ENCODE peak calls at places on chromosomes 5 and 9, in ten cellular contexts. One of them, this sample, is unnamed.
A peak's percentile ranks its signal among the peaks of the same experiment; 100 is the strongest.

GRCh38 chr5:144142030-144142825 is 28.2 kb downstream of the YIPF5 start:
- DNase-seq in stimulated activated CD4-positive, alpha-beta T cell treated with anti-CD3 and anti-CD28 coated beads, Interleukin-4, amount 100 ng/mL, for 1 hour: no peak
- DNase-seq in stimulated activated naive CD4-positive, alpha-beta T cell: no peak
- DNase-seq in T-helper 1 cell: no peak
- DNase-seq in natural killer cell treated with Interleukin-12 subunit alpha and Interleukin-12 subunit beta and Interleukin-15 and Interleukin-18, amount 100 ng/mL, for 72 hours: no peak
- DNase-seq in left cardiac atrium: no peak
- DNase-seq in right lobe of liver: no peak
- DNase-seq in NCI-H774: peak; percentile 26
- DNase-seq in germinal center: peak; percentile 50
- DNase-seq in GDM1: no peak
- DNase-seq in this sample: no peak

GRCh38 chr5:92144824-92145223 is 761.7 kb upstream of the ARRDC3 start:
- DNase-seq in stimulated activated CD4-positive, alpha-beta T cell treated with anti-CD3 and anti-CD28 coated beads, Interleukin-4, amount 100 ng/mL, for 1 hour: no peak
- DNase-seq in stimulated activated naive CD4-positive, alpha-beta T cell: no peak
- DNase-seq in T-helper 1 cell: no peak
- DNase-seq in natural killer cell treated with Interleukin-12 subunit alpha and Interleukin-12 subunit beta and Interleukin-15 and Interleukin-18, amount 100 ng/mL, for 72 hours: no peak
- DNase-seq in left cardiac atrium: no peak
- DNase-seq in right lobe of liver: no peak
- DNase-seq in NCI-H774: no peak
- DNase-seq in germinal center: no peak
- DNase-seq in GDM1: no peak
- DNase-seq in this sample: no peak

GRCh38 chr5:59416441-59416840 is 477.1 kb downstream of the PDE4D start:
- DNase-seq in stimulated activated CD4-positive, alpha-beta T cell treated with anti-CD3 and anti-CD28 coated beads, Interleukin-4, amount 100 ng/mL, for 1 hour: no peak
- DNase-seq in stimulated activated naive CD4-positive, alpha-beta T cell: no peak
- DNase-seq in T-helper 1 cell: no peak
- DNase-seq in natural killer cell treated with Interleukin-12 subunit alpha and Interleukin-12 subunit beta and Interleukin-15 and Interleukin-18, amount 100 ng/mL, for 72 hours: no peak
- DNase-seq in left cardiac atrium: no peak
- DNase-seq in right lobe of liver: no peak
- DNase-seq in NCI-H774: no peak
- DNase-seq in germinal center: no peak
- DNase-seq in GDM1: no peak
- DNase-seq in this sample: no peak

GRCh38 chr9:99259231-99259918 is 37.3 kb downstream of the SEC61B start:
- DNase-seq in stimulated activated CD4-positive, alpha-beta T cell treated with anti-CD3 and anti-CD28 coated beads, Interleukin-4, amount 100 ng/mL, for 1 hour: peak; percentile 38
- DNase-seq in stimulated activated naive CD4-positive, alpha-beta T cell: no peak
- DNase-seq in T-helper 1 cell: no peak
- DNase-seq in natural killer cell treated with Interleukin-12 subunit alpha and Interleukin-12 subunit beta and Interleukin-15 and Interleukin-18, amount 100 ng/mL, for 72 hours: peak; percentile 70
- DNase-seq in left cardiac atrium: peak; percentile 90
- DNase-seq in right lobe of liver: peak; percentile 93
- DNase-seq in NCI-H774: peak; percentile 25
- DNase-seq in germinal center: peak; percentile 16
- DNase-seq in GDM1: no peak
- DNase-seq in this sample: peak; percentile 66

GRCh38 chr9:89943309-89943708 is 338.5 kb downstream of the GADD45G start:
- DNase-seq in stimulated activated CD4-positive, alpha-beta T cell treated with anti-CD3 and anti-CD28 coated beads, Interleukin-4, amount 100 ng/mL, for 1 hour: no peak
- DNase-seq in stimulated activated naive CD4-positive, alpha-beta T cell: no peak
- DNase-seq in T-helper 1 cell: no peak
- DNase-seq in natural killer cell treated with Interleukin-12 subunit alpha and Interleukin-12 subunit beta and Interleukin-15 and Interleukin-18, amount 100 ng/mL, for 72 hours: no peak
- DNase-seq in left cardiac atrium: no peak
- DNase-seq in right lobe of liver: no peak
- DNase-seq in NCI-H774: no peak
- DNase-seq in germinal center: no peak
- DNase-seq in GDM1: no peak
- DNase-seq in this sample: no peak

GRCh38 chr9:72431036-72431435 is 66.0 kb upstream of the ZFAND5 start:
- DNase-seq in stimulated activated CD4-positive, alpha-beta T cell treated with anti-CD3 and anti-CD28 coated beads, Interleukin-4, amount 100 ng/mL, for 1 hour: no peak
- DNase-seq in stimulated activated naive CD4-positive, alpha-beta T cell: no peak
- DNase-seq in T-helper 1 cell: no peak
- DNase-seq in natural killer cell treated with Interleukin-12 subunit alpha and Interleukin-12 subunit beta and Interleukin-15 and Interleukin-18, amount 100 ng/mL, for 72 hours: no peak
- DNase-seq in left cardiac atrium: no peak
- DNase-seq in right lobe of liver: no peak
- DNase-seq in NCI-H774: no peak
- DNase-seq in germinal center: no peak
- DNase-seq in GDM1: no peak
- DNase-seq in this sample: no peak

GRCh38 chr5:137624786-137625349 is 111.0 kb downstream of the KLHL3 start:
- DNase-seq in stimulated activated CD4-positive, alpha-beta T cell treated with anti-CD3 and anti-CD28 coated beads, Interleukin-4, amount 100 ng/mL, for 1 hour: no peak
- DNase-seq in stimulated activated naive CD4-positive, alpha-beta T cell: no peak
- DNase-seq in T-helper 1 cell: no peak
- DNase-seq in natural killer cell treated with Interleukin-12 subunit alpha and Interleukin-12 subunit beta and Interleukin-15 and Interleukin-18, amount 100 ng/mL, for 72 hours: no peak
- DNase-seq in left cardiac atrium: no peak
- DNase-seq in right lobe of liver: no peak
- DNase-seq in NCI-H774: no peak
- DNase-seq in germinal center: no peak
- DNase-seq in GDM1: no peak
- DNase-seq in this sample: no peak

GRCh38 chr9:94031946-94032345 is 52.3 kb upstream of the PTPDC1 start:
- DNase-seq in stimulated activated CD4-positive, alpha-beta T cell treated with anti-CD3 and anti-CD28 coated beads, Interleukin-4, amount 100 ng/mL, for 1 hour: no peak
- DNase-seq in stimulated activated naive CD4-positive, alpha-beta T cell: no peak
- DNase-seq in T-helper 1 cell: no peak
- DNase-seq in natural killer cell treated with Interleukin-12 subunit alpha and Interleukin-12 subunit beta and Interleukin-15 and Interleukin-18, amount 100 ng/mL, for 72 hours: no peak
- DNase-seq in left cardiac atrium: no peak
- DNase-seq in right lobe of liver: no peak
- DNase-seq in NCI-H774: no peak
- DNase-seq in germinal center: no peak
- DNase-seq in GDM1: no peak
- DNase-seq in this sample: no peak

GRCh38 chr5:116546033-116546742 is 28.4 kb downstream of the SEMA6A start:
- DNase-seq in stimulated activated CD4-positive, alpha-beta T cell treated with anti-CD3 and anti-CD28 coated beads, Interleukin-4, amount 100 ng/mL, for 1 hour: no peak
- DNase-seq in stimulated activated naive CD4-positive, alpha-beta T cell: no peak
- DNase-seq in T-helper 1 cell: no peak
- DNase-seq in natural killer cell treated with Interleukin-12 subunit alpha and Interleukin-12 subunit beta and Interleukin-15 and Interleukin-18, amount 100 ng/mL, for 72 hours: no peak
- DNase-seq in left cardiac atrium: no peak
- DNase-seq in right lobe of liver: no peak
- DNase-seq in NCI-H774: no peak
- DNase-seq in germinal center: no peak
- DNase-seq in GDM1: no peak
- DNase-seq in this sample: no peak

GRCh38 chr5:52657231-52657645 is 130.5 kb upstream of the ITGA1 start:
- DNase-seq in stimulated activated CD4-positive, alpha-beta T cell treated with anti-CD3 and anti-CD28 coated beads, Interleukin-4, amount 100 ng/mL, for 1 hour: no peak
- DNase-seq in stimulated activated naive CD4-positive, alpha-beta T cell: no peak
- DNase-seq in T-helper 1 cell: no peak
- DNase-seq in natural killer cell treated with Interleukin-12 subunit alpha and Interleukin-12 subunit beta and Interleukin-15 and Interleukin-18, amount 100 ng/mL, for 72 hours: no peak
- DNase-seq in left cardiac atrium: no peak
- DNase-seq in right lobe of liver: no peak
- DNase-seq in NCI-H774: peak; percentile 79
- DNase-seq in germinal center: peak; percentile 11
- DNase-seq in GDM1: peak; percentile 2
- DNase-seq in this sample: no peak

GRCh38 chr5:139670369-139671095 is 22.4 kb downstream of the CXXC5 start:
- DNase-seq in stimulated activated CD4-positive, alpha-beta T cell treated with anti-CD3 and anti-CD28 coated beads, Interleukin-4, amount 100 ng/mL, for 1 hour: no peak
- DNase-seq in stimulated activated naive CD4-positive, alpha-beta T cell: no peak
- DNase-seq in T-helper 1 cell: no peak
- DNase-seq in natural killer cell treated with Interleukin-12 subunit alpha and Interleukin-12 subunit beta and Interleukin-15 and Interleukin-18, amount 100 ng/mL, for 72 hours: no peak
- DNase-seq in left cardiac atrium: no peak
- DNase-seq in right lobe of liver: no peak
- DNase-seq in NCI-H774: no peak
- DNase-seq in germinal center: peak; percentile 91
- DNase-seq in GDM1: peak; percentile 81
- DNase-seq in this sample: peak; percentile 34

GRCh38 chr9:20512106-20512505 is 110.2 kb downstream of the MLLT3 start:
- DNase-seq in stimulated activated CD4-positive, alpha-beta T cell treated with anti-CD3 and anti-CD28 coated beads, Interleukin-4, amount 100 ng/mL, for 1 hour: no peak
- DNase-seq in stimulated activated naive CD4-positive, alpha-beta T cell: no peak
- DNase-seq in T-helper 1 cell: no peak
- DNase-seq in natural killer cell treated with Interleukin-12 subunit alpha and Interleukin-12 subunit beta and Interleukin-15 and Interleukin-18, amount 100 ng/mL, for 72 hours: no peak
- DNase-seq in left cardiac atrium: no peak
- DNase-seq in right lobe of liver: no peak
- DNase-seq in NCI-H774: no peak
- DNase-seq in germinal center: no peak
- DNase-seq in GDM1: no peak
- DNase-seq in this sample: no peak

GRCh38 chr9:129237195-129237611 is 59.1 kb upstream of the IER5L start:
- DNase-seq in stimulated activated CD4-positive, alpha-beta T cell treated with anti-CD3 and anti-CD28 coated beads, Interleukin-4, amount 100 ng/mL, for 1 hour: peak; percentile 67
- DNase-seq in stimulated activated naive CD4-positive, alpha-beta T cell: peak; percentile 56
- DNase-seq in T-helper 1 cell: no peak
- DNase-seq in natural killer cell treated with Interleukin-12 subunit alpha and Interleukin-12 subunit beta and Interleukin-15 and Interleukin-18, amount 100 ng/mL, for 72 hours: no peak
- DNase-seq in left cardiac atrium: no peak
- DNase-seq in right lobe of liver: peak; percentile 16
- DNase-seq in NCI-H774: no peak
- DNase-seq in germinal center: no peak
- DNase-seq in GDM1: peak; percentile 13
- DNase-seq in this sample: peak; percentile 36

GRCh38 chr9:115167175-115167574 is 49.2 kb upstream of the TNC start:
- DNase-seq in stimulated activated CD4-positive, alpha-beta T cell treated with anti-CD3 and anti-CD28 coated beads, Interleukin-4, amount 100 ng/mL, for 1 hour: no peak
- DNase-seq in stimulated activated naive CD4-positive, alpha-beta T cell: no peak
- DNase-seq in T-helper 1 cell: no peak
- DNase-seq in natural killer cell treated with Interleukin-12 subunit alpha and Interleukin-12 subunit beta and Interleukin-15 and Interleukin-18, amount 100 ng/mL, for 72 hours: no peak
- DNase-seq in left cardiac atrium: no peak
- DNase-seq in right lobe of liver: no peak
- DNase-seq in NCI-H774: no peak
- DNase-seq in germinal center: no peak
- DNase-seq in GDM1: no peak
- DNase-seq in this sample: no peak

GRCh38 chr5:127002390-127002789 is 28.0 kb downstream of the MARCHF3 start:
- DNase-seq in stimulated activated CD4-positive, alpha-beta T cell treated with anti-CD3 and anti-CD28 coated beads, Interleukin-4, amount 100 ng/mL, for 1 hour: no peak
- DNase-seq in stimulated activated naive CD4-positive, alpha-beta T cell: no peak
- DNase-seq in T-helper 1 cell: no peak
- DNase-seq in natural killer cell treated with Interleukin-12 subunit alpha and Interleukin-12 subunit beta and Interleukin-15 and Interleukin-18, amount 100 ng/mL, for 72 hours: no peak
- DNase-seq in left cardiac atrium: no peak
- DNase-seq in right lobe of liver: no peak
- DNase-seq in NCI-H774: no peak
- DNase-seq in germinal center: no peak
- DNase-seq in GDM1: no peak
- DNase-seq in this sample: no peak

GRCh38 chr5:168603776-168604175 is 24.6 kb upstream of the PANK3 start:
- DNase-seq in stimulated activated CD4-positive, alpha-beta T cell treated with anti-CD3 and anti-CD28 coated beads, Interleukin-4, amount 100 ng/mL, for 1 hour: no peak
- DNase-seq in stimulated activated naive CD4-positive, alpha-beta T cell: no peak
- DNase-seq in T-helper 1 cell: no peak
- DNase-seq in natural killer cell treated with Interleukin-12 subunit alpha and Interleukin-12 subunit beta and Interleukin-15 and Interleukin-18, amount 100 ng/mL, for 72 hours: no peak
- DNase-seq in left cardiac atrium: no peak
- DNase-seq in right lobe of liver: no peak
- DNase-seq in NCI-H774: no peak
- DNase-seq in germinal center: no peak
- DNase-seq in GDM1: no peak
- DNase-seq in this sample: no peak

GRCh38 chr5:176996780-176997179 is 9.8 kb downstream of the UIMC1 start:
- DNase-seq in stimulated activated CD4-positive, alpha-beta T cell treated with anti-CD3 and anti-CD28 coated beads, Interleukin-4, amount 100 ng/mL, for 1 hour: no peak
- DNase-seq in stimulated activated naive CD4-positive, alpha-beta T cell: no peak
- DNase-seq in T-helper 1 cell: no peak
- DNase-seq in natural killer cell treated with Interleukin-12 subunit alpha and Interleukin-12 subunit beta and Interleukin-15 and Interleukin-18, amount 100 ng/mL, for 72 hours: no peak
- DNase-seq in left cardiac atrium: no peak
- DNase-seq in right lobe of liver: no peak
- DNase-seq in NCI-H774: no peak
- DNase-seq in germinal center: no peak
- DNase-seq in GDM1: no peak
- DNase-seq in this sample: no peak

GRCh38 chr5:179227578-179228311 is 117.5 kb downstream of the ADAMTS2 start:
- DNase-seq in stimulated activated CD4-positive, alpha-beta T cell treated with anti-CD3 and anti-CD28 coated beads, Interleukin-4, amount 100 ng/mL, for 1 hour: no peak
- DNase-seq in stimulated activated naive CD4-positive, alpha-beta T cell: no peak
- DNase-seq in T-helper 1 cell: no peak
- DNase-seq in natural killer cell treated with Interleukin-12 subunit alpha and Interleukin-12 subunit beta and Interleukin-15 and Interleukin-18, amount 100 ng/mL, for 72 hours: no peak
- DNase-seq in left cardiac atrium: peak; percentile 20
- DNase-seq in right lobe of liver: no peak
- DNase-seq in NCI-H774: no peak
- DNase-seq in germinal center: no peak
- DNase-seq in GDM1: no peak
- DNase-seq in this sample: no peak

GRCh38 chr5:173245319-173246134 is 10.5 kb upstream of the NKX2-5 start:
- DNase-seq in stimulated activated CD4-positive, alpha-beta T cell treated with anti-CD3 and anti-CD28 coated beads, Interleukin-4, amount 100 ng/mL, for 1 hour: no peak
- DNase-seq in stimulated activated naive CD4-positive, alpha-beta T cell: no peak
- DNase-seq in T-helper 1 cell: no peak
- DNase-seq in natural killer cell treated with Interleukin-12 subunit alpha and Interleukin-12 subunit beta and Interleukin-15 and Interleukin-18, amount 100 ng/mL, for 72 hours: no peak
- DNase-seq in left cardiac atrium: no peak
- DNase-seq in right lobe of liver: no peak
- DNase-seq in NCI-H774: no peak
- DNase-seq in germinal center: no peak
- DNase-seq in GDM1: no peak
- DNase-seq in this sample: no peak

GRCh38 chr5:17415282-17415681 is 82.7 kb upstream of the TAF11L2 start:
- DNase-seq in stimulated activated CD4-positive, alpha-beta T cell treated with anti-CD3 and anti-CD28 coated beads, Interleukin-4, amount 100 ng/mL, for 1 hour: no peak
- DNase-seq in stimulated activated naive CD4-positive, alpha-beta T cell: no peak
- DNase-seq in T-helper 1 cell: no peak
- DNase-seq in natural killer cell treated with Interleukin-12 subunit alpha and Interleukin-12 subunit beta and Interleukin-15 and Interleukin-18, amount 100 ng/mL, for 72 hours: no peak
- DNase-seq in left cardiac atrium: no peak
- DNase-seq in right lobe of liver: no peak
- DNase-seq in NCI-H774: no peak
- DNase-seq in germinal center: no peak
- DNase-seq in GDM1: no peak
- DNase-seq in this sample: no peak